ENCODE peak calls at places on chromosome 9, in four cellular contexts. Y, P, F and A are unnamed samples.

GRCh38 chr9:95102572-95102971 is 214.9 kb downstream of the FANCC start:
- DNase-seq in Y (no peak), P (no peak), F (no peak), A (no peak)

GRCh38 chr9:114500583-114501292 is 4.5 kb downstream of the WHRN start:
- DNase-seq in Y (no peak), P (no peak), F (no peak), A (no peak)

GRCh38 chr9:9004844-9005243 is 1205.3 kb upstream of the DMAC1 start:
- DNase-seq in Y (no peak), P (no peak), F (no peak), A (no peak)

GRCh38 chr9:92298036-92298435 is 4.5 kb upstream of the IARS1 start:
- DNase-seq in Y (no peak), P (peak), F (no peak), A (no peak)

GRCh38 chr9:105076729-105077128 is 148.8 kb upstream of the ABCA1 start:
- DNase-seq in Y (no peak), P (no peak), F (no peak), A (no peak)

GRCh38 chr9:22054529-22054928 is 45.4 kb upstream of the CDKN2B start:
- DNase-seq in Y (no peak), P (no peak), F (no peak), A (no peak)

GRCh38 chr9:92715488-92716231 is 45.7 kb upstream of the IPPK start:
- DNase-seq in Y (no peak), P (no peak), F (peak), A (no peak)

GRCh38 chr9:114120192-114121014 is 21.3 kb upstream of the KIF12 start:
- DNase-seq in Y (no peak), P (no peak), F (no peak), A (no peak)

GRCh38 chr9:134366223-134367031 is 40.2 kb downstream of the RXRA start:
- DNase-seq in Y (peak), P (peak), F (peak), A (peak)

GRCh38 chr9:134564431-134565170 is 77.0 kb upstream of the COL5A1 start:
- DNase-seq in Y (no peak), P (no peak), F (no peak), A (peak)

GRCh38 chr9:132408521-132408920 is 1.5 kb upstream of the CFAP77 start:
- DNase-seq in Y (no peak), P (no peak), F (peak), A (no peak)

GRCh38 chr9:111678293-111678692 is 16.9 kb downstream of the GNG10 start:
- DNase-seq in Y (no peak), P (no peak), F (no peak), A (no peak)

GRCh38 chr9:35914307-35914807 is 5.1 kb downstream of the SPAAR start:
- DNase-seq in Y (peak), P (no peak), F (peak), A (no peak)

GRCh38 chr9:123239726-123240125 is 28.7 kb downstream of the STRBP start:
- DNase-seq in Y (no peak), P (no peak), F (no peak), A (no peak)

GRCh38 chr9:3608011-3608410 is 82.2 kb upstream of the RFX3 start:
- DNase-seq in Y (no peak), P (no peak), F (no peak), A (no peak)

GRCh38 chr9:69319324-69320040 is 5.5 kb upstream of the ENTREP1 start:
- DNase-seq in Y (no peak), P (no peak), F (no peak), A (no peak)

GRCh38 chr9:33778700-33779351 is 16.5 kb upstream of the PRSS3 start:
- DNase-seq in Y (peak), P (no peak), F (no peak), A (no peak)

GRCh38 chr9:26685857-26686256 is 206.7 kb downstream of the CAAP1 start:
- DNase-seq in Y (peak), P (no peak), F (no peak), A (peak)

GRCh38 chr9:114932502-114932901 is 2.1 kb upstream of the TNFSF8 start:
- DNase-seq in Y (no peak), P (no peak), F (no peak), A (no peak)

GRCh38 chr9:17134843-17135577 is at the start of gene CNTLN:
- DNase-seq in Y (peak), P (peak), F (peak), A (peak)
- TF ChIP-seq POLR2A in Y (peak), P (peak), F (no peak), A (peak)

GRCh38 chr9:136363606-136364368 is at the start of gene DNLZ:
- DNase-seq in Y (peak), P (peak), F (peak), A (peak)

GRCh38 chr9:136362450-136362784 is 1.1 kb downstream of the DNLZ start:
- DNase-seq in Y (no peak), P (no peak), F (no peak), A (no peak)

GRCh38 chr9:136364369-136364748 is 815 bp upstream of the DNLZ start:
- DNase-seq in Y (no peak), P (no peak), F (no peak), A (no peak)

GRCh38 chr9:136361757-136362449 is 1.6 kb downstream of the DNLZ start:
- DNase-seq in Y (no peak), P (no peak), F (peak), A (no peak)

DNA sequence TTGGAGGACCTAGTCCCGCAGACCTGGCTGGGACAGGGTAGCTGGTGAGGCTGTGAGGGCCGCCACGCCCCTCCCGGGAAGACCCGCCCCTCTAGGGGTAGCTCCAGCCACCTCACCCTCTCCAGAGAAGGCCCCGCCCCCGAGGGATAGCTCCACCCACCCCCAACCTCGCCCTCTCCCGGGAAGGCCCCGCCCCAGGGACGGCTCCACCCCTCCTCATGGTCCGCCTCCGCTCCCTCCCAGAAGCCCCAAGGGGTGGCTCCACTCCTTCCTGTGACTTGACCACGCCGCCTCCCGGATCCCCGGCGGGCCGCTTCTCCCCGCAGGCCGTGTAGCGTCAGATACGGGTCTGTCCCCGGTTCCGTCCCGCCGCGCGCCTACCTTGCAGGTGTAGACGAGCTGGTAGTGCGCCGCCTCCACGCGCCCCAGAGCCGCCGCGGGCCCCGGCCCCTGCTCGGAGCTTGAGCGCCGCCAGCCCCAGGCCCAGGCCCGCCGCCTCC is 388 bp downstream of the DNLZ start:
- DNase-seq in Y (peak), P (peak), F (peak), A (peak)
- TF ChIP-seq POLR2A in Y (peak), P (peak), F (no peak), A (no peak)

GRCh38 chr9:37836386-37836785 is 35.8 kb downstream of the DCAF10 start:
- DNase-seq in Y (no peak), P (no peak), F (no peak), A (no peak)

GRCh38 chr9:37840560-37841194 is 40.1 kb downstream of the DCAF10 start:
- DNase-seq in Y (peak), P (no peak), F (no peak), A (no peak)

GRCh38 chr9:37839491-37840461 is 39.2 kb downstream of the DCAF10 start:
- DNase-seq in Y (no peak), P (no peak), F (no peak), A (no peak)

GRCh38 chr9:37835821-37836220 is 35.2 kb downstream of the DCAF10 start:
- DNase-seq in Y (no peak), P (no peak), F (no peak), A (no peak)
- TF ChIP-seq POLR2A in Y (no peak), P (no peak), F (no peak), A (no peak)

GRCh38 chr9:7976167-7976755 is 176.7 kb upstream of the DMAC1 start:
- DNase-seq in Y (no peak), P (no peak), F (no peak), A (peak)
- TF ChIP-seq POLR2A in Y (no peak), P (no peak), F (no peak), A (no peak)

DNA sequence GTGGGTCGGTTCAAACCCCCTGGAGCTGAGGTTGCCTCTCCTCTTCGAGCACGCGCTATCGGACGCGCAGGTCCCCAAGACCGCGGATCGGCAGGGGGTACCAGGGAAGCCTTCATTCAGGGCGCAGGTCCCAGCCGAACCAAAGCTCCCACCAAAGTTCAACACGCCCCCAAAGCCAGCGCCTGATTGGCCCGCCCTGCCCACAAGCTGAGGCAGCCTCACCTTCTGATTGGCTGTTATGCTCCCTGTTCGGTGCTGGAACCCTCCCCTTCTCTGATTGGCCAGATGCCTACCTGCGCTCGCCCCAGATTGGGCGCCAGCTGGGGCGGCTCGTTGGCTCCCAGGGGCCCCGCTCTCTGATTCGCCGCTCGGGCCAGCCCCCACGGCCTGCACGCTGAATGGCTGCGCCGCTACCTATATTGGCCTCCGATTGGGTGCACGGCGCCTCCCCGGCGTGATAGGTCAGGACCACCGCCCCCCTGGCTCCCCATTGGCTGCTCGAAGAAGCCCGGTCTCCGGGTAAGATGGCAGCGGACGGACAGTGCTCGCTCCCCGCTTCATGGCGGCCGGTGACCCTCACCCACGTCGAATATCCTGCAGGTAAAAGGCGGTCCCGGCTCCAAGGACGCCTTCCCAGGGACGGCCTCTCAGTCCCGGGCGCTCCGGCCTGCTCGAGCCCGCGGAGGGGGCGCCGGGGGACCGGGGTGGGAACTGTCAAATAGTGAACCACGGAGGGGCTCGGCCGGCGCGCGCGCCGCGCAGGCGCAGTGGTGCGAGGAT is at the start of gene DOLPP1:
- DNase-seq in Y (peak), P (peak), F (peak), A (peak)
- TF ChIP-seq POLR2A in Y (peak), P (peak), F (no peak), A (peak)

DNA sequence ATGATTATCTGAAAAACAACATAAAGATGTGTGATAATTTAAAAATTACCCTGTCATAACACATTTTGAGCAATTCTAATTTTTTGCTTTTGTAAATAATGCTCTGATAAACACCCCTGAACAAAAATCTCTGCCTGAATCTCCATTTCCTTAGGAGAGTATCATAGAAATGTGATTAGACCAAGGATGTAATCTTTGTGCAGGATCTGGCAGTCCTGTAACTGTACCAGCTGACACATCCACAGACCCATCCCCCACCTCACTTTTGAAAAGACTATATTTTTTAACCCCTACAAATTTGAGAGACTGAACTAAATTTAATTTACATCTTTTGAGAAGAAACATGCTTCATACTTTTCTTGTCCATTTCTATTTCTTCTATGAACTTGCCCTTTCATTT is 101.7 kb downstream of the GNAQ start:
- DNase-seq in Y (no peak), P (no peak), F (no peak), A (no peak)
- TF ChIP-seq POLR2A in Y (no peak), P (no peak), F (no peak), A (no peak)

DNA sequence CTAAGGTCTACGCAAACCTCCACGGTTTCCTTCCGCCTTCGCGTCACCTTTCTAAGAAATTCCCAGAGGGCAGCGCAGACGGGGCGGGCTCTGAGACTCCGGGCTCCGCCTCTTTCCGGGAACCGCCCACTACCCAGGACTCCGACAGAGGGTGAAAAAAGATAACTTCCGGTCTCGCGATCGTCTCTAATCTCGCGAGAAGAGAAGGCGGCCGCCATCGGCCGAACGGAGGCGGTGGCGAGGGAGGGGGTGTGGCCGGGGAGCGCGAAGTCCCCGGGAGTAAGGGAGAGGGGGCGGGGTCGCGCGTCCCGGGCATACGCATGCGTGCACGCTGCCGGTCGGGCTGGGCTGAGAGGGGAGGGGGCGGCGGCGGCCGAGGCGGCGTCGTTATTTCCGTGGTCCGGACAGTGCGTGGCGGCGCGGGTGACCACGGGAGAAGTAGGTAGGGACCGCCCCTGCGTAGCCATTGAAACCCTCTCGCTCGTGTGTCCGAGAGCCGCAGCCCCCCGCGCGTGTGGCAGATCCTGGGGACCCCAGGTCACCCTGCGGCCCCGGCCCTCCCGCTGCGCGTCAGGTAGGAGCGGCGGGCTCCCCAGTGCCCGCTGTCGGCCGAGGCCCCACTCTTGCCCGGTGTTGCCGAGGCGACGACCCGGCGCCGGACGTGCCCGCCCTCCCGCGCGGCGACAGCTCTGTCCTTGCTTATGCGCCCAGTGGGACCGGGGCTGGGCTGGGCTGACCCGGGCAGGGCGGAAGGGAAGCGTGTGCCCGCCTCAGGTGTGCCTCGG is at the start of gene NAA35:
- DNase-seq in Y (peak), P (peak), F (peak), A (peak)
- TF ChIP-seq POLR2A in Y (peak), P (peak), F (no peak), A (peak)

GRCh38 chr9:128405780-128406171 is 14.9 kb upstream of the CERCAM start:
- DNase-seq in Y (no peak), P (no peak), F (no peak), A (no peak)
- TF ChIP-seq POLR2A in Y (no peak), P (no peak), F (no peak), A (no peak)